ENCODE peak calls at places on chromosome 22, in eight cellular contexts. F, Z, U, T, C, Y, V and B are unnamed samples. For H3K4me1, the result is how much of the 10 kb centered on the place peaks cover.

GRCh38 chr22:25008666-25009065 is 56.1 kb downstream of the KIAA1671 start:
- DNase-seq in Z (no peak), T (no peak), C (no peak), V (no peak), Y (no peak), F (no peak), U (no peak), B (peak)

GRCh38 chr22:48592066-48592345 is 1235.7 kb downstream of the BRD1 start:
- DNase-seq in Z (no peak), U (no peak), V (no peak), C (no peak), F (no peak), T (no peak), Y (no peak), B (no peak)

GRCh38 chr22:44752285-44753188 is at the start of gene ARHGAP8:
- DNase-seq in C (no peak), T (no peak), F (peak), Y (peak), V (no peak), U (peak), Z (peak), B (no peak)

GRCh38 chr22:41589260-41589600 is 410 bp downstream of the PMM1 start:
- DNase-seq in Y (peak), T (no peak), F (peak), Z (peak), U (no peak), V (peak), C (no peak), B (no peak)

GRCh38 chr22:35401863-35402262 is 1.9 kb downstream of the MCM5 start:
- DNase-seq in V (no peak), T (no peak), Z (no peak), Y (no peak), U (no peak), C (no peak), F (no peak), B (no peak)

GRCh38 chr22:49199224-49199623 is 628.4 kb downstream of the BRD1 start:
- DNase-seq in T (no peak), F (no peak), Z (no peak), U (no peak), C (peak), Y (no peak), V (no peak), B (no peak)

GRCh38 chr22:49132009-49132408 is 695.7 kb downstream of the BRD1 start:
- DNase-seq in C (no peak), U (no peak), Z (no peak), F (no peak), Y (no peak), T (no peak), V (no peak), B (peak)

GRCh38 chr22:36734171-36735058 is 30.9 kb upstream of the CACNG2 start:
- DNase-seq in F (no peak), T (peak), Z (no peak), Y (peak), U (peak), C (no peak), V (peak), B (peak)

GRCh38 chr22:29626497-29627195 is 23.2 kb downstream of the NF2 start:
- DNase-seq in T (peak), V (peak), U (no peak), F (no peak), Z (no peak), Y (no peak), C (no peak), B (no peak)

GRCh38 chr22:45491841-45492240 is 10.8 kb upstream of the FBLN1 start:
- DNase-seq in T (no peak), U (no peak), Z (no peak), C (no peak), V (no peak), Y (no peak), F (no peak), B (no peak)

GRCh38 chr22:29149841-29150555 is 55.7 kb upstream of the EMID1 start:
- DNase-seq in F (no peak), V (no peak), Y (no peak), U (no peak), C (peak), T (no peak), Z (no peak), B (peak)

GRCh38 chr22:39150848-39151215 is 1.6 kb downstream of the CBX7 start:
- DNase-seq in T (no peak), U (no peak), C (no peak), F (no peak), V (no peak), Y (no peak), Z (peak), B (no peak)

GRCh38 chr22:40462195-40462988 is 92.0 kb downstream of the SGSM3 start:
- DNase-seq in C (no peak), Y (no peak), T (no peak), F (no peak), Z (no peak), U (no peak), V (no peak), B (no peak)

GRCh38 chr22:33477131-33478111 is 419.2 kb upstream of the SYN3 start:
- DNase-seq in T (no peak), C (no peak), U (no peak), F (no peak), Z (no peak), Y (no peak), V (peak), B (no peak)

GRCh38 chr22:30253205-30253852 is 6.8 kb upstream of the LIF start:
- DNase-seq in T (peak), Z (peak), F (peak), Y (peak), V (peak), C (peak), U (peak), B (no peak)

GRCh38 chr22:20946080-20946986 is 20.7 kb upstream of the AIFM3 start:
- DNase-seq in V (peak), Z (no peak), Y (no peak), U (no peak), F (no peak), C (no peak), T (peak), B (no peak)

GRCh38 chr22:30079952-30080533 is at the start of gene HORMAD2:
- DNase-seq in V (peak), F (no peak), C (no peak), U (no peak), T (no peak), Z (peak), Y (no peak), B (no peak)

GRCh38 chr22:26321469-26321913 is 107.6 kb upstream of the ASPHD2 start:
- DNase-seq in C (no peak), V (peak), Y (no peak), F (no peak), Z (no peak), T (peak), U (peak), B (no peak)

GRCh38 chr22:26481694-26482093 is 1.9 kb downstream of the HPS4 start:
- DNase-seq in T (no peak), Z (no peak), Y (no peak), C (no peak), V (no peak), U (no peak), F (no peak), B (no peak)

GRCh38 chr22:49788492-49788891 is 39.2 kb downstream of the BRD1 start:
- DNase-seq in C (no peak), V (no peak), F (peak), Z (no peak), T (no peak), U (no peak), Y (peak), B (peak)

GRCh38 chr22:25361899-25362214 is 142.4 kb downstream of the CRYBB2 start:
- DNase-seq in Y (no peak), F (no peak), U (no peak), Z (no peak), T (no peak), C (no peak), V (no peak), B (no peak)

GRCh38 chr22:39545310-39546063 is 12.9 kb upstream of the RPS19BP1 start:
- DNase-seq in T (no peak), V (no peak), Z (peak), F (peak), U (peak), C (no peak), Y (no peak), B (peak)

GRCh38 chr22:36433318-36434231 is 45.8 kb upstream of the MYH9 start:
- DNase-seq in U (peak), V (peak), Z (no peak), C (no peak), T (no peak), F (peak), Y (peak), B (no peak)

GRCh38 chr22:41127447-41127846 is 35.1 kb downstream of the EP300 start:
- DNase-seq in U (no peak), T (no peak), Z (no peak), V (no peak), F (no peak), C (no peak), Y (no peak), B (no peak)

GRCh38 chr22:39239561-39240423 is 5.0 kb downstream of the PDGFB start:
- DNase-seq in U (peak), C (no peak), Z (no peak), V (no peak), T (no peak), F (peak), Y (peak), B (no peak)

GRCh38 chr22:35950262-35950661 is 78.4 kb downstream of the RBFOX2 start:
- DNase-seq in F (no peak), Z (no peak), C (no peak), V (no peak), U (no peak), T (no peak), Y (no peak), B (no peak)

GRCh38 chr22:46061431-46062231 is 84.7 kb upstream of the WNT7B start:
- DNase-seq in Y (peak), T (no peak), V (no peak), Z (no peak), U (peak), C (peak), F (no peak), B (no peak)

GRCh38 chr22:30841264-30841663 is 127.3 kb downstream of the MORC2 start:
- DNase-seq in Y (no peak), V (no peak), C (no peak), U (no peak), T (peak), Z (no peak), F (no peak), B (no peak)

GRCh38 chr22:24140357-24140756 is 40.9 kb upstream of the SUSD2 start:
- DNase-seq in Y (no peak), C (no peak), T (peak), V (no peak), Z (no peak), F (no peak), U (no peak), B (no peak)

DNA sequence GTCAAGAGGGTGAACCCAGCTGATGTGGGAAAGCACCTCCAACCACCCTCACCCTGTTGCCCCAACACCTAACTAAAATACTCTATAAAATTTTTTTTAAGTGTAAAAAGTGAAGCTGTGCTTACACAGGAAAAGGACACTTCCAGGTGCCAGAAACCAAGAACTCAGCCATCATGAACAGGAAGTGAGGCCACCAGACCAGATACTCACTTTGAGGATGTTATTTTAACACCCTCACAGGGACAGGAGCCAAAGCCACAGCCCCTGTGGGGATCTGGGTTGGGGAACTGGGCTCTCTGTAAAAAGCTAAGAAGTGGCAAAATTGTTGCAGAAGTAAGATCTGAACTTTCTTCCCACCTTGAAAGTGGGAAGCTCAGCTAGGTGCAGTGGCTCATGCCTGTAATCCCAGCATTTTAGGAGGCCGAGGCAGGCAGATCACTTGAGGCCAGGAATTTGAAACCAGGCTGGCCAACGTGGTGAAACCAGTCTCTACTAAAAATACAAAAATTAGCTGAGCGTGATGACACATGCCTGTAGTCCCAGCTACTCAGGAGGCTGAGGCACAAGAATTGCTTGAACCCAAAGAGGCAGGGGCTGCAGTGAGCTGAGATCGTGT is 3.8 kb downstream of the RSPH14 start:
- DNase-seq in F (no peak), V (peak), C (no peak), U (no peak), Y (no peak), T (no peak), Z (no peak), B (no peak)
- H3K4me1 ChIP-seq in F (under half), V (under half), C (under half), U (under half), Y (under half), T (under half), Z (under half), B (under half)

GRCh38 chr22:42957544-42957943 is 57.4 kb downstream of the PACSIN2 start:
- DNase-seq in T (no peak), V (no peak), F (no peak), C (no peak), U (no peak), Z (no peak), Y (no peak), B (no peak)
- H3K4me1 ChIP-seq in T (under half), V (under half), F (under half), C (under half), U (half or more), Z (half or more), Y (under half), B (half or more)

GRCh38 chr22:22025320-22026156 is 43.0 kb upstream of the TOP3B start:
- DNase-seq in U (no peak), Z (no peak), F (no peak), C (no peak), T (no peak), V (no peak), Y (no peak), B (no peak)

GRCh38 chr22:22022977-22023534 is 40.5 kb upstream of the TOP3B start:
- DNase-seq in Y (no peak), T (no peak), U (no peak), F (no peak), V (no peak), C (no peak), Z (no peak), B (no peak)

GRCh38 chr22:22022255-22022840 is 39.8 kb upstream of the TOP3B start:
- DNase-seq in F (no peak), C (no peak), T (no peak), U (no peak), Y (no peak), V (no peak), Z (no peak), B (no peak)

GRCh38 chr22:22024440-22024839 is 41.9 kb upstream of the TOP3B start:
- DNase-seq in Y (no peak), F (no peak), T (no peak), Z (no peak), U (no peak), V (no peak), C (no peak), B (no peak)

GRCh38 chr22:22023581-22024137 is 41.1 kb upstream of the TOP3B start:
- DNase-seq in Z (no peak), F (no peak), C (no peak), T (no peak), V (no peak), Y (no peak), U (no peak), B (no peak)
- H3K4me1 ChIP-seq in Z (under half), F (under half), C (under half), T (under half), V (under half), Y (under half), U (under half), B (under half)

GRCh38 chr22:27791494-27792241 is 9.9 kb downstream of the MN1 start:
- DNase-seq in F (no peak), Y (no peak), T (no peak), U (no peak), Z (no peak), V (no peak), C (no peak), B (no peak)
- H3K4me1 ChIP-seq in F (under half), Y (under half), T (under half), U (under half), Z (under half), V (under half), C (under half), B (under half)

DNA sequence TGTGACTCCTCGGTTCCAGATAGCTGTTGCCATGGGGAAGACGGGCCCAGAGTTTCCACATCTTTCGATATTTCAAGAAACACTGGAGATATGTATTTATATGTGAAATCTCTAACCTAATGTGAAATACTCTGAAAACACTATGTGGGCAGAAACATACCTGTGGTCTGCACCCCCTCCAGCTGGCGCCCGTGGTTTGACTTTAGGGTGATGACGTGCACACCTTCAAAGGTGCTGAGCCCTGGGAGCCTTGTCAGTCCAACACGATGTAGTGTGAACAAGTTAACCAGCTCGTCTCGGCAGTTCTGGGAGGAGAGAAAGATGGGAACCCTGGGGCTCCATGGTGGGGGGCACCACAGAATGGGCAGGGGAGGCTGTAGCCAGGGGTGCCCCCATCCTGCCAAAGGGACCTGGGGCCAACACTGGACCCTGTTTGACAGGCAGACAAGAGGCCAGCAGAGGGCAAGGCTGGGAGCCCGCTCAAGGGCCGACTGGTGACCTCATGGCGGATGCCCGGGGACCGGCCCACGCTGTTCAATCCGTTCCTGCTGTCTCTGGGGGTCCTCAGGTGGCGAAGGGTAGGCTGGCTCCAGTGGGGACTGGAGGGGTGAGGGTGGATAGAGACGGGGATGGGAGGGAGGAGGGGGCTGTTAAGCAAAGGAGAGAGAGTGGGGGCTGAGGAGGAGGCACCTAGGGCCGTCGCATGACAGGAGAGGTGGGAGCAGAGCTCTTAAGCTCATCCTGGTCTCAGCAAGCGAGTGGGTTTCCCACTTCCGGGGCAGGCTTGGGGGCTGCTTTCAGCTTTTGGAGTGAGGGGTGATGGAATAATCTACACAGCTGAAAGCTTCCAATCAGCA is 43.8 kb downstream of the TRIOBP start:
- DNase-seq in Z (no peak), T (no peak), F (peak), C (peak), V (no peak), Y (no peak), U (no peak), B (no peak)
- H3K4me1 ChIP-seq in Z (under half), T (under half), F (under half), C (under half), V (under half), Y (under half), U (under half), B (under half)